ENCODE peak calls at places on chromosomes 7 and 10, in eight cellular contexts. H is ovary, E is GM03348, Z is cerebellar cortex, R is AML-193, V is GDM1, C is NCI-H1105 treated with DMSO at 0.1 percent for 48 hours, A is thyroid gland. B is an unnamed sample.

GRCh38 chr7:25804154-25804553 is 347.8 kb upstream of the NFE2L3 start:
- DNase-seq in H (no peak), E (no peak), Z (peak; percentile 34), R (no peak), V (no peak), C (peak; percentile 93), A (no peak), B (no peak)

GRCh38 chr10:122368502-122369254 is 5.8 kb upstream of the PLEKHA1 start:
- DNase-seq in H (no peak), E (no peak), Z (no peak), R (no peak), V (no peak), C (peak; percentile 36), A (no peak), B (no peak)

GRCh38 chr7:13077466-13077865 is 390.0 kb downstream of the ARL4A start:
- DNase-seq in H (no peak), E (peak; percentile 41), Z (no peak), R (no peak), V (no peak), C (no peak), A (no peak), B (no peak)

GRCh38 chr7:12839508-12840153 is 152.2 kb downstream of the ARL4A start:
- DNase-seq in H (no peak), E (no peak), Z (no peak), R (no peak), V (no peak), C (no peak), A (no peak), B (no peak)

GRCh38 chr7:21028186-21028989 is 241.7 kb upstream of the SP8 start:
- DNase-seq in H (no peak), E (no peak), Z (no peak), R (no peak), V (no peak), C (peak; percentile 89), A (no peak), B (no peak)

GRCh38 chr7:16098585-16099179 is 322.7 kb downstream of the CRPPA start:
- DNase-seq in H (no peak), E (peak; percentile 29), Z (no peak), R (no peak), V (no peak), C (no peak), A (no peak), B (no peak)

GRCh38 chr7:127935847-127936376 is 95.3 kb downstream of the LRRC4 start:
- DNase-seq in H (no peak), E (no peak), Z (peak; percentile 94), R (no peak), V (no peak), C (no peak), A (peak; percentile 62), B (no peak)

GRCh38 chr10:113094114-113094486 is 144.1 kb downstream of the TCF7L2 start:
- DNase-seq in H (no peak), E (no peak), Z (no peak), R (peak; percentile 68), V (no peak), C (no peak), A (no peak), B (no peak)

GRCh38 chr10:3499120-3499519 is 285.9 kb downstream of the KLF6 start:
- DNase-seq in H (no peak), E (no peak), Z (no peak), R (no peak), V (no peak), C (no peak), A (no peak), B (no peak)

GRCh38 chr7:130650616-130651015 is 17.9 kb downstream of the COPG2 start:
- DNase-seq in H (no peak), E (no peak), Z (peak; percentile 95), R (no peak), V (no peak), C (peak; percentile 47), A (no peak), B (no peak)

GRCh38 chr7:30938435-30939316 is 25.1 kb upstream of the GHRHR start:
- DNase-seq in H (peak; percentile 85), E (peak; percentile 88), Z (peak; percentile 76), R (peak; percentile 36), V (peak; percentile 20), C (peak; percentile 45), A (peak; percentile 79), B (peak; percentile 82)

GRCh38 chr7:151485006-151485732 is 34.5 kb downstream of the RHEB start:
- DNase-seq in H (no peak), E (peak; percentile 77), Z (no peak), R (no peak), V (no peak), C (no peak), A (no peak), B (no peak)

GRCh38 chr7:42264702-42265101 is 27.7 kb upstream of the GLI3 start:
- DNase-seq in H (no peak), E (no peak), Z (no peak), R (no peak), V (no peak), C (no peak), A (no peak), B (no peak)

GRCh38 chr10:86286591-86287421 is 79.8 kb downstream of the GRID1 start:
- DNase-seq in H (no peak), E (no peak), Z (no peak), R (no peak), V (no peak), C (no peak), A (no peak), B (peak; percentile 26)

GRCh38 chr10:61752111-61753011 is 89.6 kb downstream of the CABCOCO1 start:
- DNase-seq in H (no peak), E (peak; percentile 37), Z (peak; percentile 39), R (no peak), V (peak; percentile 60), C (no peak), A (no peak), B (no peak)

GRCh38 chr10:102511562-102512274 is 7.9 kb downstream of the SUFU start:
- DNase-seq in H (no peak), E (no peak), Z (no peak), R (peak; percentile 42), V (peak; percentile 11), C (no peak), A (peak; percentile 57), B (no peak)

GRCh38 chr7:129308047-129308446 is 83.2 kb downstream of the AHCYL2 start:
- DNase-seq in H (no peak), E (no peak), Z (no peak), R (peak; percentile 6), V (no peak), C (no peak), A (peak; percentile 65), B (no peak)

GRCh38 chr10:125160856-125161569 is 650 bp upstream of the CTBP2 start:
- DNase-seq in H (peak; percentile 85), E (peak; percentile 92), Z (peak; percentile 83), R (peak; percentile 17), V (peak; percentile 85), C (peak; percentile 24), A (peak; percentile 89), B (peak; percentile 77)

GRCh38 chr7:155338632-155339320 is 41.1 kb downstream of the INSIG1 start:
- DNase-seq in H (no peak), E (no peak), Z (no peak), R (no peak), V (no peak), C (no peak), A (no peak), B (no peak)

GRCh38 chr7:25545125-25546008 is 317.1 kb upstream of the NPVF start:
- DNase-seq in H (no peak), E (no peak), Z (no peak), R (no peak), V (no peak), C (no peak), A (no peak), B (no peak)

GRCh38 chr7:44622342-44623151 is 16.1 kb downstream of the OGDH start:
- DNase-seq in H (no peak), E (no peak), Z (no peak), R (no peak), V (no peak), C (no peak), A (no peak), B (no peak)

GRCh38 chr10:97713351-97713827 is at the start of gene MARVELD1:
- DNase-seq in H (peak; percentile 91), E (peak; percentile 91), Z (peak; percentile 63), R (peak; percentile 16), V (peak; percentile 72), C (peak; percentile 22), A (peak; percentile 25), B (peak; percentile 90)

GRCh38 chr10:91296471-91296870 is 76.0 kb downstream of the PCGF5 start:
- DNase-seq in H (no peak), E (no peak), Z (no peak), R (no peak), V (no peak), C (peak; percentile 7), A (no peak), B (no peak)

B was measured in ureter.